ENCODE peak calls at places on chromosomes 16 and 17, in ten cellular contexts. U is nephron progenitor cell, D is heart left ventricle, A is coronary artery, F is HFFc6, H is cardiac fibroblast, R is dorsolateral prefrontal cortex, B is fibroblast of lung, E is IMR-90, Y is astrocyte of the cerebellum. P is an unnamed sample.
A peak's percentile ranks its signal among the peaks of the same experiment; 100 is the strongest.

GRCh38 chr16:2518823-2519710 is 1.1 kb upstream of the AMDHD2 start:
- DNase-seq in U (no peak), D (peak; percentile 21), A (no peak), F (no peak), H (no peak), R (no peak), B (no peak), E (no peak), Y (no peak), P (no peak)

GRCh38 chr16:8718753-8719386 is 44.5 kb downstream of the ABAT start:
- DNase-seq in U (no peak), D (no peak), A (no peak), F (no peak), H (no peak), R (no peak), B (no peak), E (no peak), Y (no peak), P (no peak)

GRCh38 chr17:57577751-57578607 is 167.1 kb downstream of the CCDC182 start:
- DNase-seq in U (no peak), D (no peak), A (no peak), F (peak; percentile 22), H (peak; percentile 76), R (no peak), B (peak; percentile 74), E (peak; percentile 70), Y (peak; percentile 36), P (no peak)

GRCh38 chr17:50149425-50150353 is 788 bp downstream of the PPP1R9B start:
- DNase-seq in U (peak; percentile 72), D (peak; percentile 66), A (no peak), F (no peak), H (peak; percentile 62), R (peak; percentile 39), B (peak; percentile 67), E (peak; percentile 48), Y (no peak), P (peak; percentile 70)

GRCh38 chr17:16954541-16954940 is 17.4 kb downstream of the TNFRSF13B start:
- DNase-seq in U (no peak), D (no peak), A (no peak), F (no peak), H (no peak), R (no peak), B (no peak), E (no peak), Y (no peak), P (no peak)

GRCh38 chr17:76234354-76234679 is 6.0 kb downstream of the RNF157 start:
- DNase-seq in U (no peak), D (no peak), A (no peak), F (no peak), H (peak; percentile 43), R (no peak), B (no peak), E (no peak), Y (no peak), P (no peak)

GRCh38 chr16:55498101-55498500 is 10.8 kb upstream of the LPCAT2 start:
- DNase-seq in U (no peak), D (no peak), A (no peak), F (no peak), H (no peak), R (no peak), B (no peak), E (no peak), Y (no peak), P (no peak)

GRCh38 chr17:8957721-8958120 is 7.8 kb downstream of the PIK3R5 start:
- DNase-seq in U (no peak), D (no peak), A (no peak), F (no peak), H (no peak), R (no peak), B (no peak), E (no peak), Y (no peak), P (no peak)

DNA sequence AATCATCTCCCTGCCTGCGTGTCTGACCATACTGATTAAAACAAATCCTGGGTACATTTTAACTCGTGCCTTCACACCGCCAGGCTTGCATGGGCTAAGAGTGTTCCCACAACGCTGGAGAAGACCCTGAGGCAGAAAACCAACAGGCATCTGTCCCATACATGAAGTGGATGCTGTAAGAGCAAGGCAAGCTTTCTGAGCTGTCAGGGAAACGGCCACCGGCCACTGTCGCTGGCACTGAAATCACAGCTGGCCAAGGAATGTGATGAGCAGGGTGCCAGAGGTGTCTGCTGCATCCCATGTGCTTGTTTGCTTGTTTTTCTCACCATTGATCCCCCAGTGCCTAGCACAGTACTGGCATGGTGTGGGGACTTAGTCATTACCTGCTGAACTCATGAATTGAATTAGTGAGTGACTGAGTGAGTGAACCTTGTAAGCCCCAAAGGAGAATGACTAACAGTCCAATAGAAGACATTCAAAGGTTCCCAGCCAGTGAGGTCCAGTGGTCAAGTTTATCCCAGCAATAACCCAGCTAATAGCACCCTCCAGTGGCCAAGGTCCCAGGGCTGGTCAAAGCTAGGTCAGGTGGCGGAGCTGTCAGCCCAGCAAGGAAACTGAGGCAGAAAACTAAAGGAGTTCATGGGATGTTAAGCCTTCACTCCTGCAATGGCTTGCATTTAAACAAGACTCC is 92.7 kb upstream of the CDH5 start:
- DNase-seq in U (no peak), D (no peak), A (peak; percentile 57), F (peak; percentile 42), H (peak; percentile 68), R (no peak), B (peak; percentile 61), E (peak; percentile 54), Y (no peak), P (no peak)
- TF ChIP-seq CTCF in U (no peak), D (no peak), A (no peak), F (no peak), H (peak; percentile 45), R (no peak), B (no peak), E (peak; percentile 41), Y (peak; percentile 46), P (no peak)

GRCh38 chr17:15092261-15092660 is 172.9 kb downstream of the PMP22 start:
- DNase-seq in U (no peak), D (peak; percentile 18), A (no peak), F (no peak), H (no peak), R (no peak), B (no peak), E (no peak), Y (no peak), P (no peak)

GRCh38 chr17:15092762-15093161 is 172.4 kb downstream of the PMP22 start:
- DNase-seq in U (no peak), D (no peak), A (no peak), F (peak; percentile 29), H (peak; percentile 25), R (no peak), B (peak; percentile 8), E (peak; percentile 28), Y (no peak), P (no peak)

GRCh38 chr17:15090533-15090932 is 174.6 kb downstream of the PMP22 start:
- DNase-seq in U (no peak), D (no peak), A (no peak), F (no peak), H (no peak), R (no peak), B (no peak), E (no peak), Y (no peak), P (no peak)

GRCh38 chr17:15087946-15088345 is 177.2 kb downstream of the PMP22 start:
- DNase-seq in U (no peak), D (peak; percentile 72), A (no peak), F (no peak), H (no peak), R (no peak), B (no peak), E (no peak), Y (no peak), P (no peak)

DNA sequence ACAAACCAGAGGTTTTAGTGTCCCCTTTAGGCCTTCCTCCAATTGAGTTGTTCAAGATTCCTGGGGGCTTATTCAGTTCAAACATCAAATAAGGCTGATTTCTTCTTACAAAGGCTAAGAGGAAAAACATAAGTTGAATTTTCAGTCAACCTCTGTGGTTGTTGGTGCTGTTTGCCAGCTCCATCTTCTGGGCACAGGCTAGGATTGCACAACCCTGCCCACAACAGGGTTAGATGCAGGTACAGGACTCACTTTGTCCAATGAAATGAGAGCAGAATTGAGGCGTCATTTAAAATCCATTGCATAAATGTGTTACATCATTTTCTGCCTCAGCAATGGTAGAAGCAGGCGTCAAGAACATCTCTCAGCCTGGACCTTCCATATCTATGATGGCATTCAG is 173.3 kb downstream of the PMP22 start:
- DNase-seq in U (no peak), D (no peak), A (no peak), F (no peak), H (no peak), R (no peak), B (no peak), E (no peak), Y (no peak), P (no peak)
- TF ChIP-seq CTCF in U (no peak), D (no peak), A (no peak), F (peak; percentile 36), H (no peak), R (no peak), B (no peak), E (peak; percentile 5), Y (no peak), P (no peak)

DNA sequence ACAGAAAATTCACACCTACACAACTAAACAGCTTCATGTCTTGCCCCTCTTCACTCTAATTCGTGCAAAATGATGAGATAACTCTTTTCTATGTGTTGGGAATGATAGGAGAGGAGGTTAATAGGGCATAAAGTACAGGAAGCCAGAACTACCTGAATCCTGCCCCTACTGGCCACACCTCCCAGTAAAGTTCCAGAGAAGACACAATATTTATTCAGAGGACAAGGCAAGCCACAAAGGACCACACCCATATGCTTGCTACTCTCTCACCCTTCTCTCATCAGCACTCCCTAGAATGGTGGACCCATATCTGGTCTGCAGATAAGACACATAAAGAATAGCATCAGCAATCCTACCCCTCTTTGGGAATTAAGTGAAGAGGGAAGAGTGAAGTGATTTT is 74.6 kb downstream of the ZNF18 start:
- DNase-seq in U (no peak), D (no peak), A (no peak), F (no peak), H (no peak), R (no peak), B (no peak), E (no peak), Y (no peak), P (no peak)
- TF ChIP-seq CTCF in U (no peak), D (no peak), A (no peak), F (no peak), H (no peak), R (no peak), B (no peak), E (no peak), Y (no peak), P (no peak)

DNA sequence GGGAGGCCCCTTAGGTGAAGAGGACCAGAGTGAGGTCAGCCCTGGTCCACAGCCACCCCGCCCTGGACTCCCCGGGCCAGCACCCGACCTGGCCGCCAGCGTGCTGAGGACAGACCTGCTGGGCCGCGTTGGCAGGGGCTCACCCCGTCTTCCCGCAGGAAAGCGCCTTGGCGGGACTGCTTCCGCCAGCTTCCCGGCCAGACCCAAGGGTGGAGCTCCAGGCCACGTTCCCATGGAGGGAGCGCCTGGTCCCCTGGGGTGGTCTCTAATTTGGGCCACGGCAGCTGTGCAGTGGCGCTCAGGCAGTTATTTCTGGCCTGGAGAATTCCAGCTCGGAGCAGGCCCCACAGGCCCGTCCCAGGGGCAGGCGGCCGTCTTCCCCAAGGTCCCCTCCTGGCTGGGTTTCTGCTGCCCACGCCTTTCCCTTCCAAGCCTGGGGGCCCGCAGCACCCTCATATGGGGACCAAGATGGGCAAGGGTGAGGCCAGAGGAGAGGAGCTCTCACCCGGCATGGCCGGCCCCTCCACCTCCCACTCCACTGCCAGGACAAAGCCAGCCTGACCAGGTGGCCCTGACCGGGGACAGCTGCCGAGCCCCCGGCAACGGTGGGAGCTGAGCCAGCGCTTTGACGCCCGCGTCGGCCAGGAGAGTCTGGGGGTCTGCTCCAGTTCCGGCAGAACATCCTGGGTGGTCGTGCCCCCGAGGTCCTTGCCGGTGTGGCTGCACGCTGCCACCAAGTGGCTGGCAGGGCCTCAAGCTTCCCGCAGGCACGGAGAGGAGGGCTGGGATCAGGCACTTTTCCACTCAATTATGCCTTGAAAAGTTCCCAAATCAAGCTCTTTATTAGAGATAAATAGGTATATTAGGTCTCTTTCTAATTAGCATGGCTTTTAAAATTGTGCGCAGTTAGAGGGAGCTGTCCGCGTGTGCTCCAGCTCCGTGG is 28.1 kb downstream of the CACNA1H start:
- DNase-seq in U (peak; percentile 58), D (peak; percentile 73), A (peak; percentile 94), F (no peak), H (peak; percentile 29), R (no peak), B (no peak), E (no peak), Y (no peak), P (peak; percentile 58)
- TF ChIP-seq CTCF in U (no peak), D (no peak), A (no peak), F (peak; percentile 35), H (no peak), R (no peak), B (no peak), E (peak; percentile 36), Y (no peak), P (no peak)

P was measured in tibial artery.